ENCODE peak calls at places on chromosomes 3 and 15, in six cellular contexts. N is NCI-H1105; Z is neural progenitor cell; Q is CD4-positive, alpha-beta T cell; I is nephron progenitor cell; V is T-helper 17 cell. P is an unnamed sample.

GRCh38 chr15:38651328-38652038 is 86.9 kb upstream of the RASGRP1 start:
- DNase-seq in N (no peak), Z (no peak), Q (peak), I (no peak), V (peak), P (no peak)

GRCh38 chr3:104080228-104080627 is 1286.5 kb upstream of the ALCAM start:
- DNase-seq in N (no peak), Z (no peak), Q (no peak), I (no peak), V (no peak), P (no peak)

GRCh38 chr3:120153294-120153693 is 59.0 kb upstream of the GSK3B start:
- DNase-seq in N (no peak), Z (no peak), Q (no peak), I (no peak), V (no peak), P (no peak)

GRCh38 chr15:95639208-95639607 is 691.3 kb upstream of the NR2F2 start:
- DNase-seq in N (no peak), Z (no peak), Q (no peak), I (no peak), V (no peak), P (no peak)

GRCh38 chr3:52245322-52246263 is at the start of gene PPM1M:
- DNase-seq in N (no peak), Z (peak), Q (peak), I (peak), V (peak), P (peak)

GRCh38 chr3:43758826-43759225 is 68.1 kb downstream of the ABHD5 start:
- DNase-seq in N (no peak), Z (no peak), Q (no peak), I (no peak), V (no peak), P (no peak)

GRCh38 chr15:84929795-84930371 is 45.4 kb downstream of the SLC28A1 start:
- DNase-seq in N (no peak), Z (no peak), Q (no peak), I (no peak), V (no peak), P (peak)

GRCh38 chr3:38581774-38582173 is 67.7 kb downstream of the SCN5A start:
- DNase-seq in N (no peak), Z (no peak), Q (no peak), I (no peak), V (no peak), P (no peak)

GRCh38 chr15:25675396-25675795 is 187.7 kb downstream of the ATP10A start:
- DNase-seq in N (no peak), Z (no peak), Q (no peak), I (no peak), V (no peak), P (no peak)

GRCh38 chr15:66167854-66168253 is 85.7 kb downstream of the MEGF11 start:
- DNase-seq in N (no peak), Z (no peak), Q (no peak), I (no peak), V (no peak), P (no peak)

GRCh38 chr15:68154923-68155559 is 50.1 kb downstream of the CALML4 start:
- DNase-seq in N (peak), Z (peak), Q (peak), I (peak), V (no peak), P (peak)

GRCh38 chr3:55481918-55482495 is 5.1 kb downstream of the WNT5A start:
- DNase-seq in N (no peak), Z (peak), Q (no peak), I (peak), V (no peak), P (peak)

GRCh38 chr3:157274644-157275137 is 114.7 kb upstream of the CCNL1 start:
- DNase-seq in N (no peak), Z (no peak), Q (no peak), I (no peak), V (no peak), P (no peak)

GRCh38 chr15:78149805-78150751 is 916 bp downstream of the IDH3A start:
- DNase-seq in N (peak), Z (peak), Q (no peak), I (no peak), V (no peak), P (no peak)

GRCh38 chr3:124774305-124774673 is 44.0 kb downstream of the UMPS start:
- DNase-seq in N (no peak), Z (peak), Q (no peak), I (peak), V (no peak), P (peak)

GRCh38 chr3:188370081-188370830 is 216.3 kb downstream of the LPP start:
- DNase-seq in N (no peak), Z (no peak), Q (no peak), I (no peak), V (no peak), P (no peak)

GRCh38 chr3:169790687-169791429 is 17.7 kb downstream of the MYNN start:
- DNase-seq in N (no peak), Z (no peak), Q (no peak), I (no peak), V (no peak), P (no peak)

GRCh38 chr3:3927965-3928364 is 128.7 kb downstream of the LRRN1 start:
- DNase-seq in N (no peak), Z (no peak), Q (no peak), I (no peak), V (no peak), P (no peak)

GRCh38 chr3:102233881-102234280 is 200.9 kb upstream of the ZPLD1 start:
- DNase-seq in N (no peak), Z (no peak), Q (no peak), I (peak), V (no peak), P (peak)

GRCh38 chr15:51386486-51386885 is 45.0 kb downstream of the GLDN start:
- DNase-seq in N (no peak), Z (no peak), Q (no peak), I (no peak), V (no peak), P (no peak)

GRCh38 chr3:123789760-123790159 is 94.4 kb downstream of the MYLK start:
- DNase-seq in N (no peak), Z (no peak), Q (no peak), I (no peak), V (no peak), P (no peak)

GRCh38 chr3:188947401-188947982 is 224.3 kb upstream of the TPRG1 start:
- DNase-seq in N (peak), Z (peak), Q (no peak), I (peak), V (no peak), P (peak)

GRCh38 chr3:127195417-127195816 is 2.5 kb downstream of the PRR23E start:
- DNase-seq in N (no peak), Z (no peak), Q (no peak), I (no peak), V (no peak), P (no peak)

GRCh38 chr3:190124067-190124466 is 3.4 kb upstream of the P3H2 start:
- DNase-seq in N (no peak), Z (no peak), Q (no peak), I (no peak), V (no peak), P (no peak)

P was measured in left kidney.